ENCODE peak calls at places on chromosomes 2 and 18, in four cellular contexts. One of them, this sample, is unnamed.

GRCh38 chr2:24594283-24594682 is 103.2 kb downstream of the NCOA1 start:
- DNase-seq in memory B cell: no peak
- DNase-seq in hypothalamus: no peak
- DNase-seq in posterior cingulate gyrus: no peak
- DNase-seq in this sample: no peak

GRCh38 chr2:46065152-46065551 is 232.1 kb upstream of the EPAS1 start:
- DNase-seq in memory B cell: no peak
- DNase-seq in hypothalamus: no peak
- DNase-seq in posterior cingulate gyrus: no peak
- DNase-seq in this sample: no peak

GRCh38 chr2:168246483-168247340 is 683 bp downstream of the STK39 start:
- DNase-seq in memory B cell: peak; percentile 72
- DNase-seq in hypothalamus: peak; percentile 85
- DNase-seq in posterior cingulate gyrus: peak; percentile 68
- DNase-seq in this sample: peak; percentile 61

GRCh38 chr2:178650554-178650953 is 156.7 kb downstream of the TTN start:
- DNase-seq in memory B cell: no peak
- DNase-seq in hypothalamus: no peak
- DNase-seq in posterior cingulate gyrus: no peak
- DNase-seq in this sample: no peak

GRCh38 chr18:50895350-50896045 is 16.6 kb downstream of the ME2 start:
- DNase-seq in memory B cell: no peak
- DNase-seq in hypothalamus: no peak
- DNase-seq in posterior cingulate gyrus: no peak
- DNase-seq in this sample: no peak

GRCh38 chr2:68643874-68644485 is 601 bp downstream of the PROKR1 start:
- DNase-seq in memory B cell: peak; percentile 21
- DNase-seq in hypothalamus: no peak
- DNase-seq in posterior cingulate gyrus: no peak
- DNase-seq in this sample: no peak

GRCh38 chr2:215848679-215849078 is 164.7 kb downstream of the MREG start:
- DNase-seq in memory B cell: no peak
- DNase-seq in hypothalamus: no peak
- DNase-seq in posterior cingulate gyrus: no peak
- DNase-seq in this sample: no peak

GRCh38 chr2:227324671-227325055 is 388 bp upstream of the MFF start:
- DNase-seq in memory B cell: peak; percentile 18
- DNase-seq in hypothalamus: no peak
- DNase-seq in posterior cingulate gyrus: no peak
- DNase-seq in this sample: peak; percentile 31

GRCh38 chr2:3644246-3644525 is 13.8 kb upstream of the ALLC start:
- DNase-seq in memory B cell: no peak
- DNase-seq in hypothalamus: no peak
- DNase-seq in posterior cingulate gyrus: no peak
- DNase-seq in this sample: no peak

GRCh38 chr2:104163611-104164157 is 690.2 kb upstream of the POU3F3 start:
- DNase-seq in memory B cell: no peak
- DNase-seq in hypothalamus: no peak
- DNase-seq in posterior cingulate gyrus: no peak
- DNase-seq in this sample: no peak

GRCh38 chr2:232772540-232772939 is 3.8 kb downstream of the KCNJ13 start:
- DNase-seq in memory B cell: no peak
- DNase-seq in hypothalamus: no peak
- DNase-seq in posterior cingulate gyrus: no peak
- DNase-seq in this sample: no peak

GRCh38 chr2:17542471-17542870 is 2.0 kb downstream of the VSNL1 start:
- DNase-seq in memory B cell: no peak
- DNase-seq in hypothalamus: no peak
- DNase-seq in posterior cingulate gyrus: no peak
- DNase-seq in this sample: no peak

GRCh38 chr2:38876407-38876806 is 631 bp downstream of the MORN2 start:
- DNase-seq in memory B cell: no peak
- DNase-seq in hypothalamus: no peak
- DNase-seq in posterior cingulate gyrus: no peak
- DNase-seq in this sample: no peak

GRCh38 chr2:183037281-183037659 is 987 bp downstream of the NCKAP1 start:
- DNase-seq in memory B cell: no peak
- DNase-seq in hypothalamus: no peak
- DNase-seq in posterior cingulate gyrus: no peak
- DNase-seq in this sample: no peak

GRCh38 chr2:238929242-238930081 is 81.6 kb downstream of the TWIST2 start:
- DNase-seq in memory B cell: no peak
- DNase-seq in hypothalamus: no peak
- DNase-seq in posterior cingulate gyrus: peak; percentile 48
- DNase-seq in this sample: no peak

GRCh38 chr18:79750980-79751571 is 46.7 kb upstream of the KCNG2 start:
- DNase-seq in memory B cell: no peak
- DNase-seq in hypothalamus: no peak
- DNase-seq in posterior cingulate gyrus: no peak
- DNase-seq in this sample: no peak

GRCh38 chr2:3280197-3280596 is 97.4 kb downstream of the EIPR1 start:
- DNase-seq in memory B cell: no peak
- DNase-seq in hypothalamus: no peak
- DNase-seq in posterior cingulate gyrus: no peak
- DNase-seq in this sample: no peak

GRCh38 chr2:152344561-152345195 is 9.7 kb downstream of the FMNL2 start:
- DNase-seq in memory B cell: no peak
- DNase-seq in hypothalamus: no peak
- DNase-seq in posterior cingulate gyrus: no peak
- DNase-seq in this sample: no peak

GRCh38 chr2:102187191-102188150 is 648 bp downstream of the IL1RL2 start:
- DNase-seq in memory B cell: no peak
- DNase-seq in hypothalamus: no peak
- DNase-seq in posterior cingulate gyrus: peak; percentile 48
- DNase-seq in this sample: no peak

GRCh38 chr2:174784316-174784715 is 20.0 kb upstream of the CHRNA1 start:
- DNase-seq in memory B cell: no peak
- DNase-seq in hypothalamus: no peak
- DNase-seq in posterior cingulate gyrus: no peak
- DNase-seq in this sample: no peak

GRCh38 chr2:235432741-235433520 is 60.9 kb upstream of the AGAP1 start:
- DNase-seq in memory B cell: no peak
- DNase-seq in hypothalamus: no peak
- DNase-seq in posterior cingulate gyrus: no peak
- DNase-seq in this sample: no peak

GRCh38 chr2:217899231-217900009 is 103.4 kb downstream of the TNS1 start:
- DNase-seq in memory B cell: no peak
- DNase-seq in hypothalamus: no peak
- DNase-seq in posterior cingulate gyrus: no peak
- DNase-seq in this sample: peak; percentile 51

GRCh38 chr2:10338242-10339188 is 35.8 kb downstream of the HPCAL1 start:
- DNase-seq in memory B cell: no peak
- DNase-seq in hypothalamus: no peak
- DNase-seq in posterior cingulate gyrus: no peak
- DNase-seq in this sample: no peak

GRCh38 chr2:118732432-118732831 is 115.0 kb downstream of the EN1 start:
- DNase-seq in memory B cell: no peak
- DNase-seq in hypothalamus: no peak
- DNase-seq in posterior cingulate gyrus: no peak
- DNase-seq in this sample: no peak

GRCh38 chr2:64859208-64860161 is 129.7 kb upstream of the SLC1A4 start:
- DNase-seq in memory B cell: no peak
- DNase-seq in hypothalamus: peak; percentile 33
- DNase-seq in posterior cingulate gyrus: peak; percentile 37
- DNase-seq in this sample: peak; percentile 97

GRCh38 chr2:219497495-219498279 is 1.0 kb upstream of the GMPPA start:
- DNase-seq in memory B cell: no peak
- DNase-seq in hypothalamus: no peak
- DNase-seq in posterior cingulate gyrus: no peak
- DNase-seq in this sample: peak; percentile 41

GRCh38 chr2:218284106-218284811 is 8.0 kb downstream of the TMBIM1 start:
- DNase-seq in memory B cell: no peak
- DNase-seq in hypothalamus: no peak
- DNase-seq in posterior cingulate gyrus: no peak
- DNase-seq in this sample: no peak

GRCh38 chr2:99877963-99878362 is 264.4 kb downstream of the AFF3 start:
- DNase-seq in memory B cell: no peak
- DNase-seq in hypothalamus: no peak
- DNase-seq in posterior cingulate gyrus: no peak
- DNase-seq in this sample: no peak

GRCh38 chr2:71700880-71701397 is 247.6 kb downstream of the DYSF start:
- DNase-seq in memory B cell: no peak
- DNase-seq in hypothalamus: no peak
- DNase-seq in posterior cingulate gyrus: peak; percentile 76
- DNase-seq in this sample: peak; percentile 82

GRCh38 chr2:15043336-15044058 is 411.0 kb downstream of the LRATD1 start:
- DNase-seq in memory B cell: no peak
- DNase-seq in hypothalamus: no peak
- DNase-seq in posterior cingulate gyrus: no peak
- DNase-seq in this sample: no peak

GRCh38 chr2:173599821-173600354 is 245.2 kb downstream of the CDCA7 start:
- DNase-seq in memory B cell: no peak
- DNase-seq in hypothalamus: no peak
- DNase-seq in posterior cingulate gyrus: no peak
- DNase-seq in this sample: peak; percentile 55

GRCh38 chr2:31193806-31194205 is 23.5 kb downstream of the CAPN14 start:
- DNase-seq in memory B cell: no peak
- DNase-seq in hypothalamus: no peak
- DNase-seq in posterior cingulate gyrus: no peak
- DNase-seq in this sample: no peak

GRCh38 chr2:101697794-101698418 is 399 bp downstream of the MAP4K4 start:
- DNase-seq in memory B cell: peak; percentile 44
- DNase-seq in hypothalamus: peak; percentile 43
- DNase-seq in posterior cingulate gyrus: no peak
- DNase-seq in this sample: peak; percentile 34